ENCODE peak calls at places on chromosomes 3 and 15, in four cellular contexts. I is fibroblast of villous mesenchyme, H is NCI-H774, F is AG09319. S is an unnamed sample.
A peak's percentile ranks its signal among the peaks of the same experiment; 100 is the strongest.

GRCh38 chr15:82936966-82937647 is 15.4 kb downstream of the HOMER2 start:
- DNase-seq in I (no peak), H (no peak), F (no peak), S (no peak)

GRCh38 chr3:110773413-110773954 is 298.1 kb upstream of the NECTIN3 start:
- DNase-seq in I (peak; percentile 82), H (no peak), F (peak; percentile 18), S (peak; percentile 57)

GRCh38 chr3:125593991-125594574 is 1.2 kb downstream of the OSBPL11 start:
- DNase-seq in I (peak; percentile 44), H (no peak), F (no peak), S (no peak)

GRCh38 chr15:59338414-59338813 is 34.3 kb downstream of the MYO1E start:
- DNase-seq in I (no peak), H (no peak), F (no peak), S (no peak)

GRCh38 chr15:46956456-46956855 is 760.8 kb upstream of the SEMA6D start:
- DNase-seq in I (no peak), H (no peak), F (no peak), S (no peak)

GRCh38 chr3:37599186-37599585 is 262.5 kb upstream of the CTDSPL start:
- DNase-seq in I (no peak), H (no peak), F (no peak), S (no peak)

GRCh38 chr3:46670000-46670890 is 23.2 kb downstream of the ALS2CL start:
- DNase-seq in I (no peak), H (no peak), F (no peak), S (no peak)

GRCh38 chr3:67655364-67656121 is 1.1 kb upstream of the SUCLG2 start:
- DNase-seq in I (no peak), H (no peak), F (no peak), S (no peak)

GRCh38 chr3:164235239-164235728 is 843.0 kb downstream of the SI start:
- DNase-seq in I (no peak), H (no peak), F (no peak), S (no peak)

GRCh38 chr3:127598841-127599570 is 795 bp downstream of the MCM2 start:
- DNase-seq in I (no peak), H (no peak), F (no peak), S (no peak)

GRCh38 chr15:66630801-66631351 is 65.1 kb upstream of the LCTL start:
- DNase-seq in I (no peak), H (no peak), F (no peak), S (no peak)

GRCh38 chr3:129211772-129212171 is 28.1 kb upstream of the CNBP start:
- DNase-seq in I (peak; percentile 73), H (peak; percentile 24), F (no peak), S (peak; percentile 9)

GRCh38 chr3:73611176-73611575 is 13.6 kb downstream of the PDZRN3 start:
- DNase-seq in I (peak; percentile 40), H (no peak), F (no peak), S (no peak)

GRCh38 chr3:30293621-30294240 is 312.7 kb upstream of the TGFBR2 start:
- DNase-seq in I (no peak), H (no peak), F (no peak), S (no peak)

GRCh38 chr3:160374472-160374871 is 24.6 kb downstream of the IFT80 start:
- DNase-seq in I (no peak), H (no peak), F (no peak), S (no peak)

GRCh38 chr3:57556459-57557087 is 499 bp downstream of the PDE12 start:
- DNase-seq in I (peak; percentile 39), H (no peak), F (no peak), S (no peak)

GRCh38 chr3:84685467-84685866 is 273.3 kb upstream of the CADM2 start:
- DNase-seq in I (no peak), H (no peak), F (no peak), S (no peak)

GRCh38 chr15:50259276-50259675 is 6.2 kb downstream of the HDC start:
- DNase-seq in I (no peak), H (no peak), F (no peak), S (no peak)